ENCODE peak calls at places on chromosomes 12 and 14, in four cellular contexts. S, C, H and O are unnamed samples.

GRCh38 chr14:100547633-100548294 is 39.5 kb downstream of the BEGAIN start:
- DNase-seq in S (peak; percentile 21), H (peak; percentile 44), C (peak; percentile 38), O (no peak)

GRCh38 chr14:96863327-96863985 is 66.3 kb downstream of the VRK1 start:
- DNase-seq in H (no peak), C (no peak), S (no peak), O (no peak)

GRCh38 chr12:122943196-122943595 is 23.1 kb downstream of the ABCB9 start:
- DNase-seq in C (peak; percentile 68), H (no peak), S (peak; percentile 30), O (no peak)

GRCh38 chr12:39610626-39611025 is 9.0 kb downstream of the ABCD2 start:
- DNase-seq in C (no peak), H (no peak), S (no peak), O (no peak)

GRCh38 chr12:58775396-58775795 is 144.9 kb downstream of the LRIG3 start:
- DNase-seq in S (no peak), C (no peak), H (no peak), O (no peak)

GRCh38 chr12:575948-576612 is 87.2 kb downstream of the NINJ2 start:
- DNase-seq in H (peak; percentile 84), C (peak; percentile 68), S (peak; percentile 31), O (peak; percentile 95)

GRCh38 chr14:72616811-72617210 is 277.1 kb downstream of the DPF3 start:
- DNase-seq in H (no peak), S (no peak), C (no peak), O (no peak)

GRCh38 chr12:91138337-91138905 is 27.1 kb upstream of the LUM start:
- DNase-seq in C (peak; percentile 7), H (no peak), S (no peak), O (peak; percentile 47)

GRCh38 chr12:113923251-113923650 is 42.9 kb downstream of the RBM19 start:
- DNase-seq in H (no peak), S (no peak), C (no peak), O (no peak)

GRCh38 chr12:12684375-12685106 is 11.4 kb downstream of the GPR19 start:
- DNase-seq in H (peak; percentile 35), S (peak; percentile 53), C (peak; percentile 26), O (no peak)

GRCh38 chr12:97223419-97223818 is 239.2 kb upstream of the RMST start:
- DNase-seq in S (no peak), C (no peak), H (no peak), O (no peak)

GRCh38 chr12:124481257-124481750 is 86.1 kb downstream of the NCOR2 start:
- DNase-seq in S (no peak), H (no peak), C (no peak), O (no peak)

GRCh38 chr12:124480469-124481256 is 86.7 kb downstream of the NCOR2 start:
- DNase-seq in S (peak; percentile 47), C (no peak), H (peak; percentile 61), O (no peak)

GRCh38 chr12:124478416-124478815 is 89.0 kb downstream of the NCOR2 start:
- DNase-seq in H (no peak), C (no peak), S (no peak), O (no peak)

GRCh38 chr12:124478985-124479645 is 88.3 kb downstream of the NCOR2 start:
- DNase-seq in S (no peak), C (no peak), H (peak; percentile 3), O (no peak)

GRCh38 chr12:124479680-124480468 is 87.5 kb downstream of the NCOR2 start:
- DNase-seq in S (no peak), C (no peak), H (peak; percentile 20), O (no peak)
- H3K27ac ChIP-seq in S (no peak overlapping the region), C (peak overlapping the region; percentile 48), H (peak overlapping the region; percentile 41), O (no peak overlapping the region)

DNA sequence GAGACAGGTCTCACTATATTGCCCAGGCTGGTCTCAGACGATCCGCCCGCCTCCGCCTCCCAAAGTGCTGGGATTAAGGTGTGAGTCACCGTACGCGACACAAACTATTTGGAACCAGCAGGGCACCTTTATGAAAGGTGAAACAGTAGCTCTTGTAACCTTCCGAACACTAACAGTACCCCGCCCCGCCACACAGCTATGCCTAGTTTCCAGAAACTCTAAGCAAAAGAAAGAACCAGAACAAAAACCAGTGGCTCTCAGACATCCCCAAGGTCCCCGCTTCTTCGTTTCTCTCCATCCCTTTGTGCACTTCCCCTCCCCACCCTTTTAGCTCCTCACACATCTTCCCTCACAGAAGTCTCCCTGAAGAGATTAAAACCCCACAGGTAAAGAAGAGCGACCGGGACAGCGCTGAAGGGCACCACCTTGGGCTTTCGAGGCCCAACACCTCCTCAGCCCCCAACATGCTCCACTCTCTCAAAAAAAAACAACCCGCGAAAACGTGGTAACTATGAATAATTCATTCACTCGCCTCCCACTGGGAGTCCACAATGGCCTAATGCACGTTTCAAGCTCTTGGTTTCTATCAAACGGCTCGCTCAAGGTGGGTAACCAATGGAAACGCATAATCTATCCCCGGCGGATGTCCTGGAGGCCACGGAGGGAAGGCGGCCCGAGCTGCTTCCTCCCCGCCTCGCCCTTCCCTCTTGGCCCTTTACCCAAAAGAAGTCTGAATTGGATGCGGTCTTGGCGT is 899 bp downstream of the BAG5 start:
- DNase-seq in S (peak; percentile 49), C (peak; percentile 71), H (peak; percentile 59), O (no peak)
- H3K4me1 ChIP-seq in S (peaks cover 18% of the 10 kb centered on the region), C (peaks cover 72% of the 10 kb centered on the region), H (peaks cover 69% of the 10 kb centered on the region), O (no peaks in the 10 kb centered on the region)

DNA sequence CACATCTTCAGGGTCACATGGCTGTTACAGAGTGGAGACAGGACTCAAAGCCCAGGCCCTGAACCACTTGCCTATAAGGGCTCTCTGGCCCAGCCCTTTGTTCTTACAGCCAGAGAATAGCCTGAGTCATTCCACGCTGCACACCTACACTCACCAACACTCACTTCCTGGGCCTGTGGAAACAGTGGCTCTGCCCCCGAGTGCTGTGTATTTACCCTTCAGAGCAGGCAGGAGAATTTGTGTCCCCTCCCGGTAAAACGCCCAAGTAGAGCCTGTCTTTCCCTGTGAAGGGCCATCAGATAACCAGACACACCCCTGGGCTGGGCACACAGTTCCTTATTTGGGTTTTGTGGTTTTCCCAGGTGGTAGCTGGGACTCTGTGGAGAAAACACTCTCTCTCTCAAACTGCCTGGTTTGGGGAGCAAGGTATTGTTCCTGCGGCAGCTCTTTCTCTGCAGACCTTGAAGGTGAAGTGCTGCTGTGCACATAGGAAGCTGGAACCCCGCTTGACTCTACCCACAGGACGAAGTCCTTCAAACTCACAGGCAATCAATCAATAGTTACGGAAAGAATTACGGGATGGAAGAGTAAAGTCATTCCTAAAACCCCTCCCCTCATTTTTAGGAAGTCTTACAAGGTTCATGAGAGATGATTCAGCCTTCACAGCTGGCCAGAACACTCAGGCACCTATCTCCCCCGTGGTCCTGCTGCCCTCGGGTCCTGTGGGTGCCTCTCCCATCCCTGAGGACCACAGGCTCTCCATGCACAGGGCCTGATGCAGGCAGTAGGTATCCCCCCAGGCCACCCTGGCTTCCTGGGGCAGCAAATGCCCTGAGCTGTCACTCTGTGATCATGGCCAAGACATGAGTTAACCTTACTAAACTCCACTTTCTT is 20.3 kb downstream of the FIGNL2 start:
- DNase-seq in C (no peak), S (peak; percentile 64), H (no peak), O (no peak)
- H3K4me3 ChIP-seq in C (no peak overlapping the region), S (no peak overlapping the region), H (no peak overlapping the region), O (no peak overlapping the region)

GRCh38 chr14:103729496-103730448 is 14.2 kb downstream of the ZFYVE21 start:
- DNase-seq in C (no peak), S (no peak), H (peak; percentile 12), O (no peak)

GRCh38 chr14:103728721-103729120 is 13.1 kb downstream of the ZFYVE21 start:
- DNase-seq in H (peak; percentile 12), S (no peak), C (no peak), O (no peak)

GRCh38 chr14:103731916-103732867 is 16.6 kb downstream of the ZFYVE21 start:
- DNase-seq in C (no peak), S (no peak), H (no peak), O (no peak)

GRCh38 chr14:103731481-103731880 is 15.9 kb downstream of the ZFYVE21 start:
- DNase-seq in C (no peak), H (peak; percentile 6), S (no peak), O (no peak)

GRCh38 chr14:103730490-103731035 is 15.0 kb downstream of the ZFYVE21 start:
- DNase-seq in C (peak; percentile 80), S (no peak), H (peak; percentile 67), O (no peak)
- H3K27ac ChIP-seq in C (no peak overlapping the region), S (no peak overlapping the region), H (peak overlapping the region; percentile 39), O (no peak overlapping the region)

GRCh38 chr12:26787125-26787495 is 45.9 kb downstream of the ITPR2 start:
- DNase-seq in H (no peak), C (peak; percentile 16), S (peak; percentile 83), O (no peak)

GRCh38 chr12:26795899-26796298 is 37.1 kb downstream of the ITPR2 start:
- DNase-seq in C (no peak), H (no peak), S (no peak), O (no peak)

GRCh38 chr12:26790645-26790994 is 42.4 kb downstream of the ITPR2 start:
- DNase-seq in H (no peak), S (no peak), C (no peak), O (no peak)

GRCh38 chr12:26789731-26790644 is 43.0 kb downstream of the ITPR2 start:
- DNase-seq in H (no peak), C (no peak), S (peak; percentile 75), O (no peak)

DNA sequence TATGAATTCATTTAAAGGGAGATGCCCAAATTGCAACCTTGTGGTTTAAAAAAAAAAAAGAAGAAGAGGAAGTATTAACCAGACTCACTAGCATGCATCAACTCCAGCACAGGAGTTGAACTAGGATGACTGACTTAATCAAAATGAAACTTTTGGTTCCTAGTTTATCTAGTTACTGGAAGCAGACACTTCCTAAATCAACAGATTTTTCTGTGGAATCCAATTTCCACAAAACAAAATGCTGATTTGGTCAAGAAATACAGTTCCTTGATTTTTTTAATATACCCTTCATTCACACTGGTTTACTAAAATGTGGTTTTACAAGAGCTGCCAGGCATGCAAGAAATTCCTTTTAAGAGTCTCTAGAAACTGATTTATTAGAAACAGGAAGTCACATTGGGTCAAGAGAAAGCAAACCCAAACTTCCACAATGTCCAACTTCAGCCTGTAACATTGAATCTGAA is 41.6 kb downstream of the ITPR2 start:
- DNase-seq in C (no peak), S (peak; percentile 43), H (no peak), O (no peak)
- H3K4me1 ChIP-seq in C (peaks cover 31% of the 10 kb centered on the region), S (peaks cover 22% of the 10 kb centered on the region), H (peaks cover 7% of the 10 kb centered on the region), O (peaks cover 5% of the 10 kb centered on the region)

GRCh38 chr12:27012239-27012981 is 1.8 kb downstream of the TM7SF3 start:
- DNase-seq in S (no peak), H (no peak), C (no peak), O (no peak)
- H3K4me3 ChIP-seq in S (no peak overlapping the region), H (no peak overlapping the region), C (no peak overlapping the region), O (peak overlapping the region; percentile 8)